ENCODE peak calls at places on chromosomes 16 and 17, in five cellular contexts. One of them, this sample, is unnamed.

GRCh38 chr17:55402374-55402773 is 19.3 kb downstream of the MMD start:
- DNase-seq in AG20443: no peak
- DNase-seq in hepatic stellate cell: no peak
- DNase-seq in prostate gland: no peak
- DNase-seq in EL: no peak
- DNase-seq in this sample: no peak

GRCh38 chr17:81254955-81255717 is 16.0 kb downstream of the NDUFAF8 start:
- DNase-seq in EL: peak
- DNase-seq in prostate gland: peak
- DNase-seq in hepatic stellate cell: peak
- DNase-seq in AG20443: peak
- DNase-seq in this sample: peak

GRCh38 chr17:81961087-81961514 is at the start of gene NOTUM:
- DNase-seq in prostate gland: no peak
- DNase-seq in EL: peak
- DNase-seq in AG20443: peak
- DNase-seq in hepatic stellate cell: peak
- DNase-seq in this sample: peak

GRCh38 chr17:17782425-17783120 is 54.2 kb downstream of the SREBF1 start:
- DNase-seq in AG20443: no peak
- DNase-seq in EL: peak
- DNase-seq in hepatic stellate cell: no peak
- DNase-seq in prostate gland: no peak
- DNase-seq in this sample: no peak

GRCh38 chr16:69118468-69118867 is 13.0 kb downstream of the HAS3 start:
- DNase-seq in AG20443: no peak
- DNase-seq in EL: no peak
- DNase-seq in prostate gland: no peak
- DNase-seq in hepatic stellate cell: no peak
- DNase-seq in this sample: no peak

GRCh38 chr16:87693827-87694226 is 72.0 kb downstream of the KLHDC4 start:
- DNase-seq in AG20443: no peak
- DNase-seq in prostate gland: no peak
- DNase-seq in EL: no peak
- DNase-seq in hepatic stellate cell: no peak
- DNase-seq in this sample: no peak

GRCh38 chr17:2517539-2517938 is 5.9 kb upstream of the METTL16 start:
- DNase-seq in AG20443: no peak
- DNase-seq in hepatic stellate cell: no peak
- DNase-seq in EL: no peak
- DNase-seq in prostate gland: no peak
- DNase-seq in this sample: no peak

GRCh38 chr17:13346592-13346991 is 255.1 kb downstream of the HS3ST3A1 start:
- DNase-seq in EL: no peak
- DNase-seq in hepatic stellate cell: no peak
- DNase-seq in prostate gland: no peak
- DNase-seq in AG20443: no peak
- DNase-seq in this sample: no peak

GRCh38 chr16:57379579-57379978 is 7.3 kb downstream of the CX3CL1 start:
- DNase-seq in prostate gland: no peak
- DNase-seq in AG20443: no peak
- DNase-seq in hepatic stellate cell: no peak
- DNase-seq in EL: no peak
- DNase-seq in this sample: no peak

This sample was measured in EH.